ENCODE peak calls at places on chromosomes 4 and X, in six cellular contexts. One of them, this sample, is unnamed.

GRCh38 chrX:23434356-23434884 is 99.8 kb downstream of the PTCHD1 start:
- DNase-seq in stomach: peak
- DNase-seq in spleen: no peak
- DNase-seq in HCT116: no peak
- DNase-seq in prostate gland: peak
- DNase-seq in sigmoid colon: peak
- DNase-seq in this sample: peak

GRCh38 chr4:177051473-177052060 is 258.1 kb upstream of the NEIL3 start:
- DNase-seq in sigmoid colon: no peak
- DNase-seq in stomach: no peak
- DNase-seq in spleen: no peak
- DNase-seq in prostate gland: no peak
- DNase-seq in HCT116: peak
- DNase-seq in this sample: no peak

GRCh38 chrX:103536732-103537131 is 17.4 kb upstream of the RAB40A start:
- DNase-seq in sigmoid colon: no peak
- DNase-seq in spleen: no peak
- DNase-seq in stomach: no peak
- DNase-seq in prostate gland: no peak
- DNase-seq in HCT116: no peak
- DNase-seq in this sample: no peak

GRCh38 chr4:182263562-182263961 is 20.4 kb downstream of the TENM3 start:
- DNase-seq in sigmoid colon: no peak
- DNase-seq in prostate gland: no peak
- DNase-seq in HCT116: no peak
- DNase-seq in stomach: no peak
- DNase-seq in spleen: no peak
- DNase-seq in this sample: no peak

GRCh38 chr4:993111-994029 is at the start of gene SLC26A1:
- DNase-seq in sigmoid colon: no peak
- DNase-seq in spleen: no peak
- DNase-seq in prostate gland: no peak
- DNase-seq in HCT116: no peak
- DNase-seq in stomach: peak
- DNase-seq in this sample: no peak

GRCh38 chr4:108210989-108211725 is 42.4 kb upstream of the LEF1 start:
- DNase-seq in sigmoid colon: no peak
- DNase-seq in spleen: no peak
- DNase-seq in HCT116: no peak
- DNase-seq in prostate gland: no peak
- DNase-seq in stomach: no peak
- DNase-seq in this sample: no peak

GRCh38 chrX:38811515-38812239 is 10.4 kb downstream of the MID1IP1 start:
- DNase-seq in HCT116: no peak
- DNase-seq in prostate gland: no peak
- DNase-seq in sigmoid colon: no peak
- DNase-seq in spleen: no peak
- DNase-seq in stomach: no peak
- DNase-seq in this sample: no peak

GRCh38 chrX:44343412-44343942 is at the start of gene EFHC2:
- DNase-seq in spleen: peak
- DNase-seq in prostate gland: peak
- DNase-seq in stomach: peak
- DNase-seq in HCT116: no peak
- DNase-seq in sigmoid colon: peak
- DNase-seq in this sample: peak

GRCh38 chr4:5923306-5923830 is 30.5 kb upstream of the CRMP1 start:
- DNase-seq in stomach: no peak
- DNase-seq in sigmoid colon: no peak
- DNase-seq in prostate gland: no peak
- DNase-seq in spleen: no peak
- DNase-seq in HCT116: no peak
- DNase-seq in this sample: no peak

GRCh38 chr4:87849612-87850011 is 16.8 kb downstream of the MEPE start:
- DNase-seq in HCT116: no peak
- DNase-seq in spleen: no peak
- DNase-seq in prostate gland: no peak
- DNase-seq in stomach: no peak
- DNase-seq in sigmoid colon: no peak
- DNase-seq in this sample: no peak

GRCh38 chr4:127610488-127610887 is 22.3 kb upstream of the INTU start:
- DNase-seq in sigmoid colon: no peak
- DNase-seq in prostate gland: no peak
- DNase-seq in stomach: no peak
- DNase-seq in HCT116: no peak
- DNase-seq in spleen: no peak
- DNase-seq in this sample: no peak

GRCh38 chr4:8331567-8331955 is 62.0 kb downstream of the HTRA3 start:
- DNase-seq in prostate gland: no peak
- DNase-seq in HCT116: no peak
- DNase-seq in sigmoid colon: peak
- DNase-seq in stomach: peak
- DNase-seq in spleen: peak
- DNase-seq in this sample: peak

GRCh38 chrX:10280061-10280460 is 123.3 kb downstream of the CLCN4 start:
- DNase-seq in prostate gland: no peak
- DNase-seq in sigmoid colon: no peak
- DNase-seq in spleen: no peak
- DNase-seq in stomach: no peak
- DNase-seq in HCT116: no peak
- DNase-seq in this sample: no peak

GRCh38 chr4:38663801-38664703 is at the start of gene KLF3:
- DNase-seq in stomach: peak
- DNase-seq in HCT116: peak
- DNase-seq in prostate gland: peak
- DNase-seq in sigmoid colon: peak
- DNase-seq in spleen: peak
- DNase-seq in this sample: peak

GRCh38 chr4:38664704-38665401 is 854 bp downstream of the KLF3 start:
- DNase-seq in spleen: peak
- DNase-seq in prostate gland: peak
- DNase-seq in stomach: peak
- DNase-seq in HCT116: no peak
- DNase-seq in sigmoid colon: peak
- DNase-seq in this sample: peak

GRCh38 chr4:38667005-38667771 is 3.2 kb downstream of the KLF3 start:
- DNase-seq in sigmoid colon: peak
- DNase-seq in stomach: peak
- DNase-seq in spleen: no peak
- DNase-seq in HCT116: peak
- DNase-seq in prostate gland: peak
- DNase-seq in this sample: peak

GRCh38 chr4:38668203-38668602 is 4.2 kb downstream of the KLF3 start:
- DNase-seq in sigmoid colon: no peak
- DNase-seq in prostate gland: no peak
- DNase-seq in spleen: no peak
- DNase-seq in stomach: no peak
- DNase-seq in HCT116: no peak
- DNase-seq in this sample: no peak

GRCh38 chr4:38665846-38666490 is 2.0 kb downstream of the KLF3 start:
- DNase-seq in prostate gland: no peak
- DNase-seq in stomach: no peak
- DNase-seq in HCT116: no peak
- DNase-seq in spleen: no peak
- DNase-seq in sigmoid colon: no peak
- DNase-seq in this sample: no peak
- H3K27ac ChIP-seq in prostate gland: peak
- H3K27ac ChIP-seq in stomach: peak
- H3K27ac ChIP-seq in HCT116: peak
- H3K27ac ChIP-seq in spleen: peak
- H3K27ac ChIP-seq in sigmoid colon: peak
- H3K27ac ChIP-seq in this sample: peak

GRCh38 chrX:51902651-51903050 is 9.2 kb downstream of the MAGED1 start:
- DNase-seq in stomach: no peak
- DNase-seq in prostate gland: no peak
- DNase-seq in HCT116: no peak
- DNase-seq in sigmoid colon: no peak
- DNase-seq in spleen: no peak
- DNase-seq in this sample: no peak
- TF ChIP-seq POLR2AphosphoS5 in stomach: no peak
- TF ChIP-seq POLR2AphosphoS5 in prostate gland: no peak
- TF ChIP-seq POLR2AphosphoS5 in HCT116: no peak
- TF ChIP-seq POLR2AphosphoS5 in sigmoid colon: no peak
- TF ChIP-seq POLR2AphosphoS5 in spleen: no peak
- TF ChIP-seq POLR2AphosphoS5 in this sample: no peak

GRCh38 chrX:49073641-49074575 is at the start of gene PRAF2:
- DNase-seq in HCT116: peak
- DNase-seq in stomach: peak
- DNase-seq in prostate gland: peak
- DNase-seq in sigmoid colon: peak
- DNase-seq in spleen: peak
- DNase-seq in this sample: peak

GRCh38 chrX:49082472-49082871 is 2.8 kb upstream of the WDR45 start:
- DNase-seq in HCT116: no peak
- DNase-seq in spleen: no peak
- DNase-seq in stomach: no peak
- DNase-seq in prostate gland: no peak
- DNase-seq in sigmoid colon: no peak
- DNase-seq in this sample: no peak

GRCh38 chrX:49075347-49075746 is 1.5 kb upstream of the PRAF2 start:
- DNase-seq in HCT116: no peak
- DNase-seq in sigmoid colon: no peak
- DNase-seq in spleen: no peak
- DNase-seq in prostate gland: no peak
- DNase-seq in stomach: no peak
- DNase-seq in this sample: no peak

GRCh38 chrX:49077941-49078340 is 1.7 kb downstream of the WDR45 start:
- DNase-seq in prostate gland: no peak
- DNase-seq in sigmoid colon: no peak
- DNase-seq in spleen: no peak
- DNase-seq in stomach: no peak
- DNase-seq in HCT116: no peak
- DNase-seq in this sample: no peak

DNA sequence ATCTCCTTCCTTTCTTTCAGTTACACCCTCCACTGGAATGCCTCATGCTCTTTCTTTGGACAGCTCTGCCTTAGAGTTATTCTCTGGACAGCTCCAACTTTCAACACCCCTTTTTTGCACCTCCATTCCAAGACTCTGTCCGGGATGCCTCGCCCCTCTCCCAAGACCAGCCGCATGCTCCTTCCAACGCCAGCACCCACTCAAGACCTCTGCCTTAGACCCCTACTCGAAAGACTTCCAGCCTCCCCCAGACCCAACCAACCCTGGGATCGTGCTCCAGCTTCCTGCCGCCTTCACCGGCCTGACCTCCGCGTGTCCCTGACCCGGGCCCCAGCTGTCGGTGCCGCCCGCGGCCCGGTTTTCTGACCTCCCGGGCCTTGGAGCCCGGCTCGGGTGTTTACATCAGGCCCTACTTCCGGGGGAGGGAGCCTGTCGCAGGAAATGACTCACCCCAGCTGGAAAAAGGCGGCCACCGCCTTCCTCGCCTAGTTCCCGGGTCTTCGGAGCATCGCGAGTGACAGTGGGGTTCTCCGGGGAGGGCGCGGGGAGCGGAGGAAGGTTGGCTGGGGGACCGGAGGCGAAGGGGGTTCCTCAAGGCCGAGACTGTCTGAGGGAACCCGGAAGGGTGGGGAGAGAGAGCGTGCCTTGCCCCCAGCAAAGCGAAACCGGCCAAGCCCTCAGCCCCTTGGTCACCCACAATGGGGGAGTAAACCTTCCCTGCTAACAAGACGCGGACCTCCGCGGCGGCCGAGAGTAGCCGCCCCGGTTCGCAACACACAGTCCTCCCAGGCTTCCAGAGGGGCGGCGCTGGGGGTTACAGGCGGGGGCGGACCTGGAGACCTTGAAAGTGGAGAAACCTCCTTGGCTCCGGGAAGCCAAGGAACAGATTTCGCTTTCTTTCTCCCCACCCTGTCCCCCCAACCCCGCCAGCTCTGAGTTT is at the start of gene WDR45:
- DNase-seq in prostate gland: peak
- DNase-seq in stomach: peak
- DNase-seq in sigmoid colon: peak
- DNase-seq in HCT116: no peak
- DNase-seq in spleen: peak
- DNase-seq in this sample: peak
- TF ChIP-seq POLR2A in prostate gland: peak
- TF ChIP-seq POLR2A in stomach: no peak
- TF ChIP-seq POLR2A in sigmoid colon: peak
- TF ChIP-seq POLR2A in HCT116: no peak
- TF ChIP-seq POLR2A in spleen: no peak
- TF ChIP-seq POLR2A in this sample: peak

GRCh38 chr4:153207027-153207426 is 2.8 kb downstream of the TRIM2 start:
- DNase-seq in HCT116: no peak
- DNase-seq in stomach: no peak
- DNase-seq in sigmoid colon: no peak
- DNase-seq in prostate gland: no peak
- DNase-seq in spleen: no peak
- DNase-seq in this sample: no peak
- H3K27ac ChIP-seq in HCT116: no peak
- H3K27ac ChIP-seq in stomach: peak
- H3K27ac ChIP-seq in sigmoid colon: no peak
- H3K27ac ChIP-seq in prostate gland: no peak
- H3K27ac ChIP-seq in spleen: peak
- H3K27ac ChIP-seq in this sample: no peak

GRCh38 chr4:73776363-73776762 is 36.0 kb downstream of the CXCL8 start:
- DNase-seq in stomach: peak
- DNase-seq in spleen: no peak
- DNase-seq in sigmoid colon: peak
- DNase-seq in prostate gland: peak
- DNase-seq in HCT116: no peak
- DNase-seq in this sample: no peak
- TF ChIP-seq POLR2AphosphoS5 in stomach: peak
- TF ChIP-seq POLR2AphosphoS5 in spleen: no peak
- TF ChIP-seq POLR2AphosphoS5 in sigmoid colon: no peak
- TF ChIP-seq POLR2AphosphoS5 in prostate gland: peak
- TF ChIP-seq POLR2AphosphoS5 in HCT116: no peak
- TF ChIP-seq POLR2AphosphoS5 in this sample: no peak

GRCh38 chrX:119574394-119575266 is at the start of gene UBE2A:
- DNase-seq in prostate gland: peak
- DNase-seq in sigmoid colon: peak
- DNase-seq in stomach: peak
- DNase-seq in HCT116: peak
- DNase-seq in spleen: peak
- DNase-seq in this sample: peak
- TF ChIP-seq POLR2A in prostate gland: peak
- TF ChIP-seq POLR2A in sigmoid colon: peak
- TF ChIP-seq POLR2A in stomach: peak
- TF ChIP-seq POLR2A in HCT116: peak
- TF ChIP-seq POLR2A in spleen: peak
- TF ChIP-seq POLR2A in this sample: peak

DNA sequence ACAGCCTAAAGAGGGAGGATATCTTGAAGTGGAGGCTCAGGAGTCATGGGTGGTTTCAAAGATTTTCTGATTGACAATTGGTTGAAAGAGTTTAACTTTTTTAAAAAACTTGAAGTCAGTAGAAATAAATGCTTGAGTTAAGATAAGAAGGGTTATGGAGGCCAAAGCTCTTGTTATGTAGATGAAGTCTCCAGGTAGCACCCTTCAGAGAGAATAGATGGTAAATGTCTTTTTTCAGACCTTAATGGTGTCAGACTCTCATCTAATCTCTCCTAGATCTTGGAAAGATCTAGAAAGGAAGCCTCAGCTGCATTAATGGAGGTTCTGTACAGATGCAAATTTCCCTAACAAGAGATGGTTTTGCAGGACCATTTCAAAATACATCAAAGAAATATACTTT is 6.8 kb upstream of the CHIC1 start:
- DNase-seq in prostate gland: no peak
- DNase-seq in HCT116: no peak
- DNase-seq in spleen: no peak
- DNase-seq in sigmoid colon: no peak
- DNase-seq in stomach: no peak
- DNase-seq in this sample: no peak
- H3K27ac ChIP-seq in prostate gland: no peak
- H3K27ac ChIP-seq in HCT116: no peak
- H3K27ac ChIP-seq in spleen: no peak
- H3K27ac ChIP-seq in sigmoid colon: no peak
- H3K27ac ChIP-seq in stomach: no peak
- H3K27ac ChIP-seq in this sample: no peak

GRCh38 chr4:4582653-4583052 is 40.8 kb upstream of the STX18 start:
- DNase-seq in HCT116: no peak
- DNase-seq in prostate gland: no peak
- DNase-seq in spleen: no peak
- DNase-seq in stomach: no peak
- DNase-seq in sigmoid colon: no peak
- DNase-seq in this sample: no peak
- TF ChIP-seq POLR2AphosphoS5 in HCT116: no peak
- TF ChIP-seq POLR2AphosphoS5 in prostate gland: no peak
- TF ChIP-seq POLR2AphosphoS5 in spleen: no peak
- TF ChIP-seq POLR2AphosphoS5 in stomach: no peak
- TF ChIP-seq POLR2AphosphoS5 in sigmoid colon: no peak
- TF ChIP-seq POLR2AphosphoS5 in this sample: no peak

This sample was measured in suprapubic skin.